ENCODE peak calls at places on chromosomes 12 and 14, in six cellular contexts. P, A, O, S, M and T are unnamed samples.

GRCh38 chr12:67222302-67222701 is 46.9 kb upstream of the CAND1 start:
- DNase-seq in P (no peak), A (no peak), O (no peak), S (peak), M (peak), T (no peak)

GRCh38 chr12:108729612-108730336 is 1.5 kb downstream of the CORO1C start:
- DNase-seq in P (no peak), A (no peak), O (no peak), S (peak), M (peak), T (no peak)

GRCh38 chr12:45914090-45914489 is 76.3 kb downstream of the SCAF11 start:
- DNase-seq in P (no peak), A (no peak), O (no peak), S (peak), M (peak), T (no peak)

GRCh38 chr12:129839679-129840078 is 64.1 kb downstream of the TMEM132D start:
- DNase-seq in P (no peak), A (no peak), O (no peak), S (no peak), M (no peak), T (no peak)

GRCh38 chr12:51409846-51410245 is 14.8 kb upstream of the SLC4A8 start:
- DNase-seq in P (no peak), A (no peak), O (no peak), S (no peak), M (no peak), T (no peak)

GRCh38 chr14:70981005-70981952 is 74.0 kb downstream of the PCNX1 start:
- DNase-seq in P (no peak), A (no peak), O (no peak), S (no peak), M (no peak), T (no peak)

GRCh38 chr14:74084277-74085046 is at the start of the genes ALDH6A1 and LIN52:
- DNase-seq in P (peak), A (peak), O (peak), S (peak), M (peak), T (peak)

GRCh38 chr14:35050652-35051051 is 4.6 kb downstream of the FAM177A1 start:
- DNase-seq in P (no peak), A (no peak), O (no peak), S (peak), M (no peak), T (no peak)

GRCh38 chr14:45177081-45177480 is 41.4 kb downstream of the FANCM start:
- DNase-seq in P (no peak), A (no peak), O (no peak), S (peak), M (no peak), T (no peak)

GRCh38 chr12:128823216-128823915 is 392 bp downstream of the SLC15A4 start:
- DNase-seq in P (peak), A (peak), O (no peak), S (peak), M (no peak), T (no peak)

GRCh38 chr14:99930420-99931274 is 134.6 kb upstream of the EVL start:
- DNase-seq in P (no peak), A (no peak), O (no peak), S (peak), M (no peak), T (no peak)

GRCh38 chr12:90216815-90217214 is 508.2 kb upstream of the ATP2B1 start:
- DNase-seq in P (no peak), A (no peak), O (no peak), S (peak), M (no peak), T (no peak)

GRCh38 chr14:37150414-37150813 is 22.0 kb downstream of the SLC25A21 start:
- DNase-seq in P (no peak), A (no peak), O (no peak), S (peak), M (peak), T (no peak)

GRCh38 chr14:29853272-29853671 is 74.4 kb downstream of the PRKD1 start:
- DNase-seq in P (no peak), A (no peak), O (no peak), S (no peak), M (no peak), T (no peak)

GRCh38 chr14:103308717-103309616 is 25.1 kb upstream of the EIF5 start:
- DNase-seq in P (no peak), A (no peak), O (no peak), S (no peak), M (no peak), T (no peak)

GRCh38 chr12:76784600-76785051 is 20.7 kb downstream of the ZDHHC17 start:
- DNase-seq in P (no peak), A (no peak), O (no peak), S (peak), M (no peak), T (no peak)